ENCODE peak calls at places on chromosomes 16 and 17, in five cellular contexts. O is mesendoderm, N is IMR-90, V is H1, A is neuronal stem cell. W is an unnamed sample.

GRCh38 chr16:69564845-69565610 is 738 bp upstream of the NFAT5 start:
- DNase-seq in O (peak; percentile 19), N (no peak), V (no peak), A (no peak), W (no peak)

GRCh38 chr17:9842057-9842758 is 16.5 kb downstream of the GLP2R start:
- DNase-seq in O (no peak), N (peak; percentile 77), V (no peak), A (no peak), W (peak; percentile 26)

GRCh38 chr16:65176603-65177002 is 54.7 kb upstream of the CDH11 start:
- DNase-seq in O (no peak), N (peak; percentile 93), V (no peak), A (no peak), W (no peak)

GRCh38 chr17:7405882-7406825 is 1.5 kb upstream of the NLGN2 start:
- DNase-seq in O (peak; percentile 47), N (no peak), V (no peak), A (no peak), W (no peak)

GRCh38 chr17:78925234-78925633 is at the start of gene TIMP2:
- DNase-seq in O (peak; percentile 89), N (peak; percentile 83), V (peak; percentile 87), A (peak; percentile 81), W (peak; percentile 92)

GRCh38 chr17:6936370-6937028 is 59.4 kb upstream of the ALOX12 start:
- DNase-seq in O (no peak), N (peak; percentile 6), V (no peak), A (no peak), W (no peak)

GRCh38 chr17:32227910-32228309 is 37.7 kb upstream of the RHBDL3 start:
- DNase-seq in O (peak; percentile 20), N (no peak), V (peak; percentile 54), A (no peak), W (peak; percentile 78)

GRCh38 chr16:51755039-51755501 is 604.0 kb upstream of the SALL1 start:
- DNase-seq in O (peak; percentile 62), N (no peak), V (no peak), A (no peak), W (no peak)

GRCh38 chr16:27242868-27243590 is 25.5 kb downstream of the NSMCE1 start:
- DNase-seq in O (no peak), N (peak; percentile 98), V (no peak), A (no peak), W (peak; percentile 36)

GRCh38 chr16:57805176-57805575 is 2.9 kb upstream of the KIFC3 start:
- DNase-seq in O (no peak), N (no peak), V (no peak), A (no peak), W (no peak)

GRCh38 chr17:40058865-40059264 is 3.9 kb upstream of the THRA start:
- DNase-seq in O (no peak), N (no peak), V (no peak), A (no peak), W (no peak)

GRCh38 chr17:83162035-83162745 is 82.8 kb downstream of the METRNL start:
- DNase-seq in O (no peak), N (no peak), V (no peak), A (no peak), W (no peak)

GRCh38 chr16:69820926-69821541 is 58.9 kb downstream of the WWP2 start:
- DNase-seq in O (no peak), N (peak; percentile 24), V (no peak), A (no peak), W (no peak)

GRCh38 chr17:8662973-8663372 is 32.4 kb upstream of the MYH10 start:
- DNase-seq in O (no peak), N (no peak), V (no peak), A (no peak), W (no peak)

GRCh38 chr16:2150418-2151187 is 2.2 kb downstream of the RAB26 start:
- DNase-seq in O (peak; percentile 94), N (peak; percentile 28), V (peak; percentile 83), A (no peak), W (peak; percentile 89)

GRCh38 chr17:14776791-14777190 is 475.9 kb downstream of the HS3ST3B1 start:
- DNase-seq in O (no peak), N (peak; percentile 50), V (no peak), A (no peak), W (no peak)

GRCh38 chr16:81446318-81447275 is 2.0 kb downstream of the CMIP start:
- DNase-seq in O (peak; percentile 66), N (peak; percentile 51), V (peak; percentile 53), A (no peak), W (no peak)

GRCh38 chr16:87416826-87417471 is 24.8 kb downstream of the MAP1LC3B start:
- DNase-seq in O (no peak), N (peak; percentile 72), V (no peak), A (no peak), W (no peak)

GRCh38 chr17:409308-409847 is 56.8 kb upstream of the RPH3AL start:
- DNase-seq in O (no peak), N (no peak), V (no peak), A (no peak), W (no peak)

GRCh38 chr17:7841309-7841621 is 7.2 kb downstream of the KDM6B start:
- DNase-seq in O (no peak), N (no peak), V (no peak), A (no peak), W (no peak)

GRCh38 chr17:67068999-67069398 is 24.6 kb downstream of the CACNG1 start:
- DNase-seq in O (no peak), N (peak; percentile 7), V (no peak), A (no peak), W (no peak)

GRCh38 chr17:64115043-64115698 is 14.8 kb downstream of the ERN1 start:
- DNase-seq in O (no peak), N (no peak), V (no peak), A (no peak), W (no peak)

GRCh38 chr16:81405702-81406113 is 38.9 kb upstream of the CMIP start:
- DNase-seq in O (peak; percentile 96), N (peak; percentile 92), V (no peak), A (no peak), W (peak; percentile 69)

GRCh38 chr17:8019161-8019560 is 16.7 kb downstream of the GUCY2D start:
- DNase-seq in O (peak; percentile 31), N (no peak), V (no peak), A (no peak), W (no peak)

GRCh38 chr17:68255731-68256538 is 8.1 kb downstream of the AMZ2 start:
- DNase-seq in O (no peak), N (no peak), V (no peak), A (no peak), W (no peak)

GRCh38 chr16:14329727-14330363 is 258.7 kb downstream of the MRTFB start:
- DNase-seq in O (no peak), N (no peak), V (no peak), A (no peak), W (no peak)

GRCh38 chr17:82517230-82517865 is 2.2 kb upstream of the FOXK2 start:
- DNase-seq in O (no peak), N (no peak), V (no peak), A (no peak), W (no peak)

GRCh38 chr17:63116228-63116627 is 150.2 kb downstream of the TANC2 start:
- DNase-seq in O (peak; percentile 68), N (no peak), V (no peak), A (no peak), W (no peak)

GRCh38 chr17:17910060-17910459 is 62.1 kb downstream of the TOM1L2 start:
- DNase-seq in O (no peak), N (no peak), V (no peak), A (no peak), W (no peak)

GRCh38 chr17:60383379-60383778 is 8.6 kb downstream of the USP32 start:
- DNase-seq in O (no peak), N (no peak), V (no peak), A (no peak), W (no peak)

DNA sequence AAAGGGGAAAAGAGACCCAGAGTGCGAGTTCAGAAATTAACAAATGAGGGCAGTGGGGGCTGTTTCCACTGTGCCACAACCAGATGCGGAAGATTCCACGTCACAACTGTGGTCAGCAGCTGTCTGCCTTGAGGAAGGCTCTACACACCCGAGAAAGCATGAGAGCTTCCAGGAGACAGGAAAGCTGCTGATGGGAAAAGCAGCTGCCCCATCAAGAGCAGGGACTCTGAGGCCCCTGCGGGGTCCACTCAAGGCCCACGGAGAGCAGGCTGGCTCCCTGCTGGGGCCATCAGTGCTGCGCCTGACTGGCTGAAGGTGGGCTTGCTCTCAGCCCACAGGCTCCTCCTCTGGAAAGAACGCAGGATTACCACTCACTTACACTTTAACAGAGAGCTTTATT is 14.8 kb upstream of the TRAP1 start:
- DNase-seq in O (no peak), N (no peak), V (no peak), A (no peak), W (no peak)
- H3K79me1 ChIP-seq in O (peaks cover 2% of the 10 kb centered on the region), N (peaks cover 62% of the 10 kb centered on the region), V (no peaks in the 10 kb centered on the region), A (peaks cover 29% of the 10 kb centered on the region), W (no peaks in the 10 kb centered on the region)

DNA sequence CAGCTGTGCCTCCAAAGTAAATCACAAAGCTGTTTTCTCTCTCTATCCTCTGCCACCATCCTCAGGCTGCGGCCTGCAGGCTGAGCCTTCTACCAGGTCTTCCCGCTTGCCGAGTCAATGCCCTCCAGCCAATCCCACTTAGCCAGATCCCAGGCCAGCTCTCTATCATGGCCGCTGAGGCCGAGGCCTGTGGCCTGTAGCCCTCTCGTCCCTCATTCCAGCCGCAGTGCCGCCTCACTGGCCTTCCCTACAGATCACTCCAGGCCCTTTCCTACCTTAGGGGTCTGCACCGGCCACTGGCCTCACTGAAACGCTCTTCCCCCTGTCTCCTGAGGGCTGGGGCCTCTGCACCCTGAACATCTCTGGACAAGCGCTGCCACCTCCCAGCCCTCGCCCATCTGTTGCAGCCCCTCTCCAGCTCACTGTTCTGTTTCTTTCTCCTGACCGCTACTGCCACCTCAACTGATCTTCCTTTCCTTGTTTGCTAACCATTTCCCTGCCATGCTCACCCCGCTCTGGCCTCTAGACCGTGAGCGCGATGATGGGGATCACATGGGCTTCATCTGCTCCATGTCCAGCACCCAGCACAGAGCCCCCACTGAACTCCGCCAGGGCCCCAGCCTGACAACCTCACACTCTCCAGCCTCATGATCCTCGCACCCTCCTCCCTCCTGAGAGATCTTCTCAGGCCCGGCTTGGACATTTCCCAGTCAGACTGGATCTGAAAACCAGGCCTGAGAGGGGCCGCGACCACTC is 8.5 kb downstream of the KNOP1 start:
- DNase-seq in O (no peak), N (no peak), V (no peak), A (no peak), W (no peak)
- H3K79me1 ChIP-seq in O (peaks cover 40% of the 10 kb centered on the region), N (peaks cover 71% of the 10 kb centered on the region), V (peaks cover 33% of the 10 kb centered on the region), A (peaks cover 33% of the 10 kb centered on the region), W (peaks cover 2% of the 10 kb centered on the region)

DNA sequence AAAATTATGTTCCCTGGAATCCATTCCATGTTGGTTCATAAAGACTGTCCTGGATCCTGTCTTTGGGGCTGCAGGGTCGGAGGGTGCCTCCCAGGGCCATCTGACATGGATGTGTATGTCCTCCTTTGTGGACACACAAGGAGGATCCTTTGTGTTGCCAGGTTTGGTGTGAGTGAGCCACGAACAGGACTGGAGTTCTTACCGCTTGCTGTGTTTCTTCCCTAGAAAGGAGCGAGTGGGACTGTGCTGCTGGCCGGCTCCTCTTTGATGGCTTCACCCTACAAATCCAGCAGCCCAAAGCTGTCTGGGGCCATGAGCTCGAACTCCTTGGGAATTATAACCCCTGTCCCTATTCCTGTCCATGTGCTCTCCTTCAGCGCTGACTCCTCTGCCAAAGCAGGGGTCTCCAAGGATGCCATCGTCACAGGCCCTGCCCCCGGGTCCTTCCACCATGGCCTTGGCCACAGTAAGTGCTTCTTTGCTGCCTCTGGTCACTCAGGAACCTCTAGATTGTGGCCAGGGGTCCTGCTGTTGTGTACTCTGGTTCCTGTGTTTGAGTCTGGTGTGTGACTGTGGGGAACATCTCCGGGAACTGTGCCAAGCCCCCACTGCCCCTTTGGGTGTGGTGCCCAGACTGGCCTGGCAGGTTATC is 29.5 kb downstream of the UBN1 start:
- DNase-seq in O (no peak), N (no peak), V (no peak), A (no peak), W (no peak)
- H3K79me1 ChIP-seq in O (no peaks in the 10 kb centered on the region), N (peaks cover 27% of the 10 kb centered on the region), V (no peaks in the 10 kb centered on the region), A (no peaks in the 10 kb centered on the region), W (no peaks in the 10 kb centered on the region)

GRCh38 chr16:85625053-85625452 is 11.9 kb downstream of the GSE1 start:
- DNase-seq in O (no peak), N (no peak), V (no peak), A (no peak), W (no peak)
- H3K79me1 ChIP-seq in O (peaks cover 37% of the 10 kb centered on the region), N (peaks cover 89% of the 10 kb centered on the region), V (peaks cover 34% of the 10 kb centered on the region), A (peaks cover 2% of the 10 kb centered on the region), W (peaks cover 14% of the 10 kb centered on the region)